ENCODE peak calls at places on chromosome 2, in six cellular contexts. One of them, this sample, is unnamed.

GRCh38 chr2:26067980-26068507 is 34.2 kb downstream of the RAB10 start:
- DNase-seq in breast epithelium: no peak
- DNase-seq in prostate gland: no peak
- DNase-seq in spleen: no peak
- DNase-seq in transverse colon: no peak
- DNase-seq in GM23338: no peak
- DNase-seq in this sample: no peak

GRCh38 chr2:96152301-96153165 is 7.3 kb upstream of the DUSP2 start:
- DNase-seq in breast epithelium: no peak
- DNase-seq in prostate gland: no peak
- DNase-seq in spleen: peak
- DNase-seq in transverse colon: peak
- DNase-seq in GM23338: no peak
- DNase-seq in this sample: no peak

GRCh38 chr2:9668686-9669338 is 38.0 kb upstream of the YWHAQ start:
- DNase-seq in breast epithelium: no peak
- DNase-seq in prostate gland: peak
- DNase-seq in spleen: no peak
- DNase-seq in transverse colon: no peak
- DNase-seq in GM23338: no peak
- DNase-seq in this sample: peak

GRCh38 chr2:212958133-212958532 is 193.3 kb downstream of the IKZF2 start:
- DNase-seq in breast epithelium: no peak
- DNase-seq in prostate gland: no peak
- DNase-seq in spleen: no peak
- DNase-seq in transverse colon: no peak
- DNase-seq in GM23338: no peak
- DNase-seq in this sample: no peak

GRCh38 chr2:72144746-72145657 is 2.7 kb downstream of the CYP26B1 start:
- DNase-seq in breast epithelium: no peak
- DNase-seq in prostate gland: peak
- DNase-seq in spleen: peak
- DNase-seq in transverse colon: no peak
- DNase-seq in GM23338: peak
- DNase-seq in this sample: peak

GRCh38 chr2:53058526-53058925 is 709.1 kb upstream of the CHAC2 start:
- DNase-seq in breast epithelium: no peak
- DNase-seq in prostate gland: no peak
- DNase-seq in spleen: no peak
- DNase-seq in transverse colon: no peak
- DNase-seq in GM23338: peak
- DNase-seq in this sample: no peak

GRCh38 chr2:75375646-75376582 is 176.6 kb upstream of the TACR1 start:
- DNase-seq in breast epithelium: no peak
- DNase-seq in prostate gland: no peak
- DNase-seq in spleen: no peak
- DNase-seq in transverse colon: no peak
- DNase-seq in GM23338: no peak
- DNase-seq in this sample: no peak

GRCh38 chr2:10486601-10487079 is 38.5 kb upstream of the ODC1 start:
- DNase-seq in breast epithelium: no peak
- DNase-seq in prostate gland: no peak
- DNase-seq in spleen: peak
- DNase-seq in transverse colon: peak
- DNase-seq in GM23338: no peak
- DNase-seq in this sample: peak

GRCh38 chr2:11873766-11874165 is 127.3 kb downstream of the LPIN1 start:
- DNase-seq in breast epithelium: no peak
- DNase-seq in prostate gland: no peak
- DNase-seq in spleen: no peak
- DNase-seq in transverse colon: no peak
- DNase-seq in GM23338: no peak
- DNase-seq in this sample: no peak

GRCh38 chr2:212619954-212620353 is 81.4 kb upstream of the ERBB4 start:
- DNase-seq in breast epithelium: no peak
- DNase-seq in prostate gland: no peak
- DNase-seq in spleen: no peak
- DNase-seq in transverse colon: no peak
- DNase-seq in GM23338: no peak
- DNase-seq in this sample: no peak

GRCh38 chr2:10448646-10449480 is 736 bp upstream of the ODC1 start:
- DNase-seq in breast epithelium: peak
- DNase-seq in prostate gland: peak
- DNase-seq in spleen: peak
- DNase-seq in transverse colon: peak
- DNase-seq in GM23338: peak
- DNase-seq in this sample: peak

GRCh38 chr2:55232084-55232862 is at the start of the genes CLHC1 and RPS27A:
- DNase-seq in breast epithelium: peak
- DNase-seq in prostate gland: peak
- DNase-seq in spleen: peak
- DNase-seq in transverse colon: peak
- DNase-seq in GM23338: peak
- DNase-seq in this sample: peak

GRCh38 chr2:24049485-24050021 is at the start of gene FKBP1B:
- DNase-seq in breast epithelium: peak
- DNase-seq in prostate gland: peak
- DNase-seq in spleen: peak
- DNase-seq in transverse colon: peak
- DNase-seq in GM23338: peak
- DNase-seq in this sample: peak

GRCh38 chr2:85678794-85679672 is 11.0 kb upstream of the SFTPB start:
- DNase-seq in breast epithelium: peak
- DNase-seq in prostate gland: peak
- DNase-seq in spleen: peak
- DNase-seq in transverse colon: peak
- DNase-seq in GM23338: peak
- DNase-seq in this sample: peak

GRCh38 chr2:30234180-30234971 is 3.0 kb downstream of the LBH start:
- DNase-seq in breast epithelium: peak
- DNase-seq in prostate gland: peak
- DNase-seq in spleen: peak
- DNase-seq in transverse colon: peak
- DNase-seq in GM23338: peak
- DNase-seq in this sample: peak

GRCh38 chr2:20428717-20429490 is 18.0 kb upstream of the RHOB start:
- DNase-seq in breast epithelium: no peak
- DNase-seq in prostate gland: no peak
- DNase-seq in spleen: no peak
- DNase-seq in transverse colon: peak
- DNase-seq in GM23338: no peak
- DNase-seq in this sample: peak

GRCh38 chr2:126905991-126906390 is 7.3 kb downstream of the TEX51 start:
- DNase-seq in breast epithelium: no peak
- DNase-seq in prostate gland: no peak
- DNase-seq in spleen: no peak
- DNase-seq in transverse colon: no peak
- DNase-seq in GM23338: no peak
- DNase-seq in this sample: peak

DNA sequence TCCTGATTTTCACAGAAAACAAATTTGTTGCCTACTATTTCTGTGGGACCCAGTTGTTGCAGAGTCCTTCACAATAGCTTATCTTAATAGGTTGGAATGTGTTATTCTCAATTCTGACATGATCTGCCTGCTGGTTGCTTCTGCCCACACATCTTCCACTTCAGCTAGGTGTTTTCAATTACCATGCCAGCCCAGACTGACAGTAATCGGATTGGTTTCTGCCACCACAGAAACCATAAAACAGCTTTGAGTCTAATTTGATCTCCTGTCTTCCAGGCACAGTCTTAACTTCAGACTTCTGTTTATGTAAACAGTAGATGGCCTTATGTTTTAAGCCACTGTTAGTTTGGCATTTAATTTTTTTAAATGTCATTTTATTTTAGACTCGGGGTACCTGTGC is 248.2 kb upstream of the RBMS1 start:
- DNase-seq in breast epithelium: no peak
- DNase-seq in prostate gland: no peak
- DNase-seq in spleen: no peak
- DNase-seq in transverse colon: no peak
- DNase-seq in GM23338: no peak
- DNase-seq in this sample: no peak
- H3K27ac ChIP-seq in breast epithelium: no peak
- H3K27ac ChIP-seq in prostate gland: no peak
- H3K27ac ChIP-seq in spleen: no peak
- H3K27ac ChIP-seq in transverse colon: no peak
- H3K27ac ChIP-seq in GM23338: no peak
- H3K27ac ChIP-seq in this sample: no peak

DNA sequence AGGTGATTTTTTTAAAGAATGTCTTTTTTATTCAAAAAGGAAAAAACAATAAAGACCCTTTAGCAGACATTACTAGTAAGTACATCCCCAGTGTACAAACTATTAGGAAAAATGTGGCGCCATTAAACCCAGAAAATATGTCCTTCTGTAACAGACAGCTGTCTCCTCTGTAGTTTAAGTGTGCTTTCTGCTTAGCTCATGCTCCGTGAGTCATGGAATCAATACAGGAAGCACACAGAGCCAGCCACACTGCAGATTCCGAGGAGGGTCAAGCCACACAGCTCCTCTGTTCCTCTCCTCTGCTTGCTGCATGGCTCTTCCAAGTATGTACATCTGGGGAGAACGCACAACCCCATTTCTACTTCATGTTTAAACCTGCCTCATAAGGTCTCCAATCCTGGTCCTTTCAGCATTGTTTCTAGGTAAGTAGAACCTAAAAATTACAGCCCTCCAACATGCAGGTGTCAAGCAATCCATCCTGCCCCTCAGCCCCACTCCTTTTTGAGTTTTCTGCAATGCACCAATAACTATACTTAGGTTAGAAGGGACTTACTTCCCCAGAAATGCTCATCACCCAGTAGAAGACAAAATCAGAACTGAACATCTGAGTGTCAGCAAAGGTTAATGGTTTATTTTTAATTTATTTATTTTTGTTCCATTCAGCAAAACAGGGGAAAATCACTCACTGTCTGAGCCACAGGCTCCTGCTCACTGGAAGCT is 37.5 kb downstream of the ACVR1 start:
- DNase-seq in breast epithelium: no peak
- DNase-seq in prostate gland: peak
- DNase-seq in spleen: no peak
- DNase-seq in transverse colon: peak
- DNase-seq in GM23338: peak
- DNase-seq in this sample: peak
- TF ChIP-seq POLR2AphosphoS5 in breast epithelium: no peak
- TF ChIP-seq POLR2AphosphoS5 in prostate gland: peak
- TF ChIP-seq POLR2AphosphoS5 in spleen: no peak
- TF ChIP-seq POLR2AphosphoS5 in transverse colon: no peak
- TF ChIP-seq POLR2AphosphoS5 in GM23338: no peak
- TF ChIP-seq POLR2AphosphoS5 in this sample: peak

DNA sequence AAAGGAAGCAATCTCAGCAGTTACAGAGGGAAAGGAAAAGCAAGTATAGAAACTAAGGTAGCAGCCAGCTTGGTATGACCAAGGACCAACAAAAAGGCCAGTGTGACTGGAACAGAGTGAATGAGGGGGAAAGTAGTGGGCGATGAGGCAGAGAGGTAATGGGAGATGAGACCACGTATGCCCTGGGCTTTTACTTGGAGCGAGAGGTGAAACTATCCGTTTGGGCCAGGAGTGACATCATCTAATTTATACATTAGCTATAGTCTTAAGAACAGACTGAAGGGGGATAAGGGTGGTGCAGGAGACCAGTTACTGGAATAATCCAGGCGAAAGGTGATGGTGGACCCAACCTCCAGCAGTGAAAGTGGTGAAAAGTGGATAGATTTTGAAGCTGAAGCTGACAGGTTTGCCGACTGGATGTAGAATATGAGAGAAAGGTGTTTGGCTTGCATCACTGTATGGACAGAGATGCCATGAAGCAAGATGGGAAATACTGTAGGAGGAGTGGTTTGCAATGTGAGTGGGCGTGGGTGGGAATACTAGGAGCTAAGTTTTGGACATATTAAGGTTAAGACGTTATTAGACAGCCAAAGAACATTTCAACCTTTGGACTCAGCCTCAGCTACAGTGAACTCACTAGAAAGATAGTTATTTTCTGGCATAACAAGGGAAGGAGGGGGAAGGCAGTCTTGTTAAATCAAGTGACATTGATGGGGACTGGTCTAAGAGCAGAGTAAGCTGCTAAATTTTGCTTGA is 106.0 kb downstream of the PLEKHM3 start:
- DNase-seq in breast epithelium: no peak
- DNase-seq in prostate gland: no peak
- DNase-seq in spleen: no peak
- DNase-seq in transverse colon: no peak
- DNase-seq in GM23338: no peak
- DNase-seq in this sample: no peak
- H3K27ac ChIP-seq in breast epithelium: no peak
- H3K27ac ChIP-seq in prostate gland: no peak
- H3K27ac ChIP-seq in spleen: no peak
- H3K27ac ChIP-seq in transverse colon: no peak
- H3K27ac ChIP-seq in GM23338: no peak
- H3K27ac ChIP-seq in this sample: no peak

DNA sequence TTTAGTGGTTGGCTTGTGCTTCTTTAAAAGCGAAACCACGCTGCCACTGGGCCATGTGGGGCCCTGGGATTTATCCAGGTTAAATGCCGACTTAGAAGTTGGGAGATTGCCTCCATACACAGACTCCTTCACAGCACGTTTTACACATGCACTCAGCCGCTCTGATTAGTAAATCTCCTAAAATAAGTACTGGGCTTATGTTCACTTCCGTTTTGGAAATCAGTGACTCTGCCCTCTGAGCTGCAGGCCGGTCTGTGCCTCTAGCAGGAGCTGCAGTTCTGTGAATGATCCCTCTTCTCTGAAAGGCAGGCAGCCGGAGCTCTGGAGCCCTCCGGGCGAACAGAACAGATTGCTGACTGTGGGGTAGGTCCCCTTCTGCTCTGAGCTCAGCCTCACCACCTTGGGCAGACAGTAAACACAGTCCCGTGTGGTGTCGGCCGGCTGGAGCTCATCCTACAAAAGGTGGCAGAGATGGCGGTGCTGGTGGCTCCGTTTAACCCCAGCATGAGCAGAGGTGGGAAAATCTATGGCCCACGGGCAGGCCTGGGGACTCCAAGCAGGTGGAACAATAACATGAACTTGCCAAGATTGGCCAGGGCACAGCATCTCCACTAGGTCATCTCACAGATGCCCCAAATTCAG is 9.8 kb upstream of the RAB17 start:
- DNase-seq in breast epithelium: no peak
- DNase-seq in prostate gland: no peak
- DNase-seq in spleen: no peak
- DNase-seq in transverse colon: no peak
- DNase-seq in GM23338: no peak
- DNase-seq in this sample: peak
- TF ChIP-seq POLR2AphosphoS5 in breast epithelium: no peak
- TF ChIP-seq POLR2AphosphoS5 in prostate gland: peak
- TF ChIP-seq POLR2AphosphoS5 in spleen: no peak
- TF ChIP-seq POLR2AphosphoS5 in transverse colon: no peak
- TF ChIP-seq POLR2AphosphoS5 in GM23338: no peak
- TF ChIP-seq POLR2AphosphoS5 in this sample: peak

This sample was measured in stomach.